ENCODE peak calls at places on chromosome 17, in seven cellular contexts. One of them, this sample, is unnamed.

GRCh38 chr17:72063262-72063661 is 57.6 kb upstream of the SOX9 start:
- DNase-seq in activated CD4-positive, alpha-beta T cell treated with anti-CD3 and anti-CD28 coated beads for 4 hours: no peak
- DNase-seq in ascending aorta: no peak
- DNase-seq in stomach: no peak
- DNase-seq in PC-9: no peak
- DNase-seq in A549: no peak
- DNase-seq in activated CD8-positive, alpha-beta T cell treated with anti-CD3 and anti-CD28 coated beads for 36 hours: no peak
- DNase-seq in this sample: no peak

GRCh38 chr17:7668482-7668881 is 17.8 kb downstream of the ATP1B2 start:
- DNase-seq in activated CD4-positive, alpha-beta T cell treated with anti-CD3 and anti-CD28 coated beads for 4 hours: no peak
- DNase-seq in ascending aorta: no peak
- DNase-seq in stomach: no peak
- DNase-seq in PC-9: no peak
- DNase-seq in A549: no peak
- DNase-seq in activated CD8-positive, alpha-beta T cell treated with anti-CD3 and anti-CD28 coated beads for 36 hours: no peak
- DNase-seq in this sample: no peak

GRCh38 chr17:76820039-76820438 is 48.2 kb upstream of the MGAT5B start:
- DNase-seq in activated CD4-positive, alpha-beta T cell treated with anti-CD3 and anti-CD28 coated beads for 4 hours: no peak
- DNase-seq in ascending aorta: no peak
- DNase-seq in stomach: no peak
- DNase-seq in PC-9: no peak
- DNase-seq in A549: no peak
- DNase-seq in activated CD8-positive, alpha-beta T cell treated with anti-CD3 and anti-CD28 coated beads for 36 hours: no peak
- DNase-seq in this sample: no peak

GRCh38 chr17:81902653-81903414 is 796 bp downstream of the NPB start:
- DNase-seq in activated CD4-positive, alpha-beta T cell treated with anti-CD3 and anti-CD28 coated beads for 4 hours: no peak
- DNase-seq in ascending aorta: no peak
- DNase-seq in stomach: no peak
- DNase-seq in PC-9: no peak
- DNase-seq in A549: no peak
- DNase-seq in activated CD8-positive, alpha-beta T cell treated with anti-CD3 and anti-CD28 coated beads for 36 hours: no peak
- DNase-seq in this sample: no peak

GRCh38 chr17:63140255-63140654 is 174.2 kb downstream of the TANC2 start:
- DNase-seq in activated CD4-positive, alpha-beta T cell treated with anti-CD3 and anti-CD28 coated beads for 4 hours: no peak
- DNase-seq in ascending aorta: no peak
- DNase-seq in stomach: no peak
- DNase-seq in PC-9: no peak
- DNase-seq in A549: no peak
- DNase-seq in activated CD8-positive, alpha-beta T cell treated with anti-CD3 and anti-CD28 coated beads for 36 hours: peak
- DNase-seq in this sample: no peak

GRCh38 chr17:40791116-40791515 is 8.6 kb downstream of the KRT28 start:
- DNase-seq in activated CD4-positive, alpha-beta T cell treated with anti-CD3 and anti-CD28 coated beads for 4 hours: no peak
- DNase-seq in ascending aorta: no peak
- DNase-seq in stomach: no peak
- DNase-seq in PC-9: no peak
- DNase-seq in A549: no peak
- DNase-seq in activated CD8-positive, alpha-beta T cell treated with anti-CD3 and anti-CD28 coated beads for 36 hours: no peak
- DNase-seq in this sample: no peak

GRCh38 chr17:72118588-72119279 is 2.1 kb upstream of the SOX9 start:
- DNase-seq in activated CD4-positive, alpha-beta T cell treated with anti-CD3 and anti-CD28 coated beads for 4 hours: no peak
- DNase-seq in ascending aorta: no peak
- DNase-seq in stomach: peak
- DNase-seq in PC-9: peak
- DNase-seq in A549: peak
- DNase-seq in activated CD8-positive, alpha-beta T cell treated with anti-CD3 and anti-CD28 coated beads for 36 hours: peak
- DNase-seq in this sample: no peak

GRCh38 chr17:49259663-49260010 is 29.1 kb upstream of the PHOSPHO1 start:
- DNase-seq in activated CD4-positive, alpha-beta T cell treated with anti-CD3 and anti-CD28 coated beads for 4 hours: no peak
- DNase-seq in ascending aorta: no peak
- DNase-seq in stomach: no peak
- DNase-seq in PC-9: no peak
- DNase-seq in A549: no peak
- DNase-seq in activated CD8-positive, alpha-beta T cell treated with anti-CD3 and anti-CD28 coated beads for 36 hours: no peak
- DNase-seq in this sample: no peak

GRCh38 chr17:45432405-45433113 is at the start of gene ARHGAP27:
- DNase-seq in activated CD4-positive, alpha-beta T cell treated with anti-CD3 and anti-CD28 coated beads for 4 hours: no peak
- DNase-seq in ascending aorta: no peak
- DNase-seq in stomach: peak
- DNase-seq in PC-9: peak
- DNase-seq in A549: no peak
- DNase-seq in activated CD8-positive, alpha-beta T cell treated with anti-CD3 and anti-CD28 coated beads for 36 hours: no peak
- DNase-seq in this sample: no peak

GRCh38 chr17:77376795-77377751 is 236.3 kb downstream of the SEC14L1 start:
- DNase-seq in activated CD4-positive, alpha-beta T cell treated with anti-CD3 and anti-CD28 coated beads for 4 hours: no peak
- DNase-seq in ascending aorta: no peak
- DNase-seq in stomach: peak
- DNase-seq in PC-9: no peak
- DNase-seq in A549: no peak
- DNase-seq in activated CD8-positive, alpha-beta T cell treated with anti-CD3 and anti-CD28 coated beads for 36 hours: no peak
- DNase-seq in this sample: no peak

GRCh38 chr17:5139454-5139725 is 23.6 kb downstream of the USP6 start:
- DNase-seq in activated CD4-positive, alpha-beta T cell treated with anti-CD3 and anti-CD28 coated beads for 4 hours: no peak
- DNase-seq in ascending aorta: no peak
- DNase-seq in stomach: no peak
- DNase-seq in PC-9: no peak
- DNase-seq in A549: no peak
- DNase-seq in activated CD8-positive, alpha-beta T cell treated with anti-CD3 and anti-CD28 coated beads for 36 hours: no peak
- DNase-seq in this sample: no peak

GRCh38 chr17:28390984-28391383 is 15.0 kb downstream of the SLC46A1 start:
- DNase-seq in activated CD4-positive, alpha-beta T cell treated with anti-CD3 and anti-CD28 coated beads for 4 hours: no peak
- DNase-seq in ascending aorta: no peak
- DNase-seq in stomach: no peak
- DNase-seq in PC-9: no peak
- DNase-seq in A549: no peak
- DNase-seq in activated CD8-positive, alpha-beta T cell treated with anti-CD3 and anti-CD28 coated beads for 36 hours: no peak
- DNase-seq in this sample: no peak

GRCh38 chr17:45332989-45333701 is 16.3 kb upstream of the MAP3K14 start:
- DNase-seq in activated CD4-positive, alpha-beta T cell treated with anti-CD3 and anti-CD28 coated beads for 4 hours: no peak
- DNase-seq in ascending aorta: no peak
- DNase-seq in stomach: no peak
- DNase-seq in PC-9: no peak
- DNase-seq in A549: no peak
- DNase-seq in activated CD8-positive, alpha-beta T cell treated with anti-CD3 and anti-CD28 coated beads for 36 hours: peak
- DNase-seq in this sample: no peak

GRCh38 chr17:82495844-82496528 is 23.5 kb upstream of the FOXK2 start:
- DNase-seq in activated CD4-positive, alpha-beta T cell treated with anti-CD3 and anti-CD28 coated beads for 4 hours: no peak
- DNase-seq in ascending aorta: no peak
- DNase-seq in stomach: no peak
- DNase-seq in PC-9: no peak
- DNase-seq in A549: no peak
- DNase-seq in activated CD8-positive, alpha-beta T cell treated with anti-CD3 and anti-CD28 coated beads for 36 hours: peak
- DNase-seq in this sample: no peak

GRCh38 chr17:81042606-81043005 is 7.7 kb downstream of the BAIAP2 start:
- DNase-seq in activated CD4-positive, alpha-beta T cell treated with anti-CD3 and anti-CD28 coated beads for 4 hours: no peak
- DNase-seq in ascending aorta: no peak
- DNase-seq in stomach: no peak
- DNase-seq in PC-9: no peak
- DNase-seq in A549: no peak
- DNase-seq in activated CD8-positive, alpha-beta T cell treated with anti-CD3 and anti-CD28 coated beads for 36 hours: no peak
- DNase-seq in this sample: no peak

GRCh38 chr17:596763-597644 is 117.6 kb downstream of the VPS53 start:
- DNase-seq in activated CD4-positive, alpha-beta T cell treated with anti-CD3 and anti-CD28 coated beads for 4 hours: peak
- DNase-seq in ascending aorta: no peak
- DNase-seq in stomach: no peak
- DNase-seq in PC-9: no peak
- DNase-seq in A549: peak
- DNase-seq in activated CD8-positive, alpha-beta T cell treated with anti-CD3 and anti-CD28 coated beads for 36 hours: peak
- DNase-seq in this sample: peak

GRCh38 chr17:40112191-40112590 is 9.6 kb upstream of the MSL1 start:
- DNase-seq in activated CD4-positive, alpha-beta T cell treated with anti-CD3 and anti-CD28 coated beads for 4 hours: no peak
- DNase-seq in ascending aorta: no peak
- DNase-seq in stomach: no peak
- DNase-seq in PC-9: no peak
- DNase-seq in A549: no peak
- DNase-seq in activated CD8-positive, alpha-beta T cell treated with anti-CD3 and anti-CD28 coated beads for 36 hours: no peak
- DNase-seq in this sample: no peak

GRCh38 chr17:22669721-22670120 is 977.4 kb downstream of the KCNJ18 start:
- DNase-seq in activated CD4-positive, alpha-beta T cell treated with anti-CD3 and anti-CD28 coated beads for 4 hours: no peak
- DNase-seq in ascending aorta: no peak
- DNase-seq in stomach: no peak
- DNase-seq in PC-9: no peak
- DNase-seq in A549: no peak
- DNase-seq in activated CD8-positive, alpha-beta T cell treated with anti-CD3 and anti-CD28 coated beads for 36 hours: no peak
- DNase-seq in this sample: no peak

GRCh38 chr17:55587608-55588139 is 76.4 kb upstream of the SMIM36 start:
- DNase-seq in activated CD4-positive, alpha-beta T cell treated with anti-CD3 and anti-CD28 coated beads for 4 hours: no peak
- DNase-seq in ascending aorta: no peak
- DNase-seq in stomach: no peak
- DNase-seq in PC-9: no peak
- DNase-seq in A549: no peak
- DNase-seq in activated CD8-positive, alpha-beta T cell treated with anti-CD3 and anti-CD28 coated beads for 36 hours: no peak
- DNase-seq in this sample: no peak

GRCh38 chr17:45221081-45221996 is at the start of gene FMNL1:
- DNase-seq in activated CD4-positive, alpha-beta T cell treated with anti-CD3 and anti-CD28 coated beads for 4 hours: peak
- DNase-seq in ascending aorta: no peak
- DNase-seq in stomach: peak
- DNase-seq in PC-9: no peak
- DNase-seq in A549: no peak
- DNase-seq in activated CD8-positive, alpha-beta T cell treated with anti-CD3 and anti-CD28 coated beads for 36 hours: peak
- DNase-seq in this sample: peak

GRCh38 chr17:17580662-17581470 is 10.6 kb downstream of the PEMT start:
- DNase-seq in activated CD4-positive, alpha-beta T cell treated with anti-CD3 and anti-CD28 coated beads for 4 hours: no peak
- DNase-seq in ascending aorta: no peak
- DNase-seq in stomach: no peak
- DNase-seq in PC-9: no peak
- DNase-seq in A549: no peak
- DNase-seq in activated CD8-positive, alpha-beta T cell treated with anti-CD3 and anti-CD28 coated beads for 36 hours: no peak
- DNase-seq in this sample: no peak

GRCh38 chr17:50026901-50027638 is 28.8 kb upstream of the ITGA3 start:
- DNase-seq in activated CD4-positive, alpha-beta T cell treated with anti-CD3 and anti-CD28 coated beads for 4 hours: peak
- DNase-seq in ascending aorta: peak
- DNase-seq in stomach: peak
- DNase-seq in PC-9: peak
- DNase-seq in A549: peak
- DNase-seq in activated CD8-positive, alpha-beta T cell treated with anti-CD3 and anti-CD28 coated beads for 36 hours: peak
- DNase-seq in this sample: peak

GRCh38 chr17:81251943-81252301 is 12.8 kb downstream of the NDUFAF8 start:
- DNase-seq in activated CD4-positive, alpha-beta T cell treated with anti-CD3 and anti-CD28 coated beads for 4 hours: no peak
- DNase-seq in ascending aorta: no peak
- DNase-seq in stomach: no peak
- DNase-seq in PC-9: no peak
- DNase-seq in A549: no peak
- DNase-seq in activated CD8-positive, alpha-beta T cell treated with anti-CD3 and anti-CD28 coated beads for 36 hours: peak
- DNase-seq in this sample: no peak

GRCh38 chr17:35315283-35315682 is 58.1 kb downstream of the SLFN11 start:
- DNase-seq in activated CD4-positive, alpha-beta T cell treated with anti-CD3 and anti-CD28 coated beads for 4 hours: no peak
- DNase-seq in ascending aorta: no peak
- DNase-seq in stomach: no peak
- DNase-seq in PC-9: peak
- DNase-seq in A549: peak
- DNase-seq in activated CD8-positive, alpha-beta T cell treated with anti-CD3 and anti-CD28 coated beads for 36 hours: no peak
- DNase-seq in this sample: no peak

GRCh38 chr17:82596837-82597672 is 51.2 kb downstream of the WDR45B start:
- DNase-seq in activated CD4-positive, alpha-beta T cell treated with anti-CD3 and anti-CD28 coated beads for 4 hours: no peak
- DNase-seq in ascending aorta: no peak
- DNase-seq in stomach: no peak
- DNase-seq in PC-9: no peak
- DNase-seq in A549: no peak
- DNase-seq in activated CD8-positive, alpha-beta T cell treated with anti-CD3 and anti-CD28 coated beads for 36 hours: no peak
- DNase-seq in this sample: no peak

GRCh38 chr17:76554131-76554530 is 14.3 kb downstream of the PRCD start:
- DNase-seq in activated CD4-positive, alpha-beta T cell treated with anti-CD3 and anti-CD28 coated beads for 4 hours: no peak
- DNase-seq in ascending aorta: no peak
- DNase-seq in stomach: peak
- DNase-seq in PC-9: no peak
- DNase-seq in A549: no peak
- DNase-seq in activated CD8-positive, alpha-beta T cell treated with anti-CD3 and anti-CD28 coated beads for 36 hours: no peak
- DNase-seq in this sample: no peak

GRCh38 chr17:13568746-13569739 is 32.7 kb downstream of the HS3ST3A1 start:
- DNase-seq in activated CD4-positive, alpha-beta T cell treated with anti-CD3 and anti-CD28 coated beads for 4 hours: no peak
- DNase-seq in ascending aorta: no peak
- DNase-seq in stomach: no peak
- DNase-seq in PC-9: no peak
- DNase-seq in A549: no peak
- DNase-seq in activated CD8-positive, alpha-beta T cell treated with anti-CD3 and anti-CD28 coated beads for 36 hours: no peak
- DNase-seq in this sample: no peak

GRCh38 chr17:65154770-65155589 is 17.8 kb downstream of the RGS9 start:
- DNase-seq in activated CD4-positive, alpha-beta T cell treated with anti-CD3 and anti-CD28 coated beads for 4 hours: no peak
- DNase-seq in ascending aorta: no peak
- DNase-seq in stomach: no peak
- DNase-seq in PC-9: no peak
- DNase-seq in A549: peak
- DNase-seq in activated CD8-positive, alpha-beta T cell treated with anti-CD3 and anti-CD28 coated beads for 36 hours: no peak
- DNase-seq in this sample: no peak

GRCh38 chr17:8224891-8225812 is 14.8 kb upstream of the AURKB start:
- DNase-seq in activated CD4-positive, alpha-beta T cell treated with anti-CD3 and anti-CD28 coated beads for 4 hours: no peak
- DNase-seq in ascending aorta: no peak
- DNase-seq in stomach: no peak
- DNase-seq in PC-9: no peak
- DNase-seq in A549: no peak
- DNase-seq in activated CD8-positive, alpha-beta T cell treated with anti-CD3 and anti-CD28 coated beads for 36 hours: no peak
- DNase-seq in this sample: no peak

GRCh38 chr17:50922739-50923405 is 56.7 kb upstream of the TOB1 start:
- DNase-seq in activated CD4-positive, alpha-beta T cell treated with anti-CD3 and anti-CD28 coated beads for 4 hours: no peak
- DNase-seq in ascending aorta: no peak
- DNase-seq in stomach: no peak
- DNase-seq in PC-9: no peak
- DNase-seq in A549: no peak
- DNase-seq in activated CD8-positive, alpha-beta T cell treated with anti-CD3 and anti-CD28 coated beads for 36 hours: no peak
- DNase-seq in this sample: no peak

GRCh38 chr17:79388556-79389295 is 222.1 kb downstream of the RBFOX3 start:
- DNase-seq in activated CD4-positive, alpha-beta T cell treated with anti-CD3 and anti-CD28 coated beads for 4 hours: no peak
- DNase-seq in ascending aorta: no peak
- DNase-seq in stomach: peak
- DNase-seq in PC-9: peak
- DNase-seq in A549: peak
- DNase-seq in activated CD8-positive, alpha-beta T cell treated with anti-CD3 and anti-CD28 coated beads for 36 hours: peak
- DNase-seq in this sample: no peak

GRCh38 chr17:48646183-48647102 is 20.3 kb upstream of the HOXB9 start:
- DNase-seq in activated CD4-positive, alpha-beta T cell treated with anti-CD3 and anti-CD28 coated beads for 4 hours: peak
- DNase-seq in ascending aorta: no peak
- DNase-seq in stomach: no peak
- DNase-seq in PC-9: no peak
- DNase-seq in A549: peak
- DNase-seq in activated CD8-positive, alpha-beta T cell treated with anti-CD3 and anti-CD28 coated beads for 36 hours: peak
- DNase-seq in this sample: peak

This sample was measured in stimulated activated CD4-positive, alpha-beta T cell treated with anti-CD3 and anti-CD28 coated beads, Interleukin-4, amount 100 ng/mL, for 1 hour.